ENCODE peak calls at places on chromosomes 12 and 14, in six cellular contexts. V, P, X, S, Q and T are unnamed samples.
A peak's percentile ranks its signal among the peaks of the same experiment; 100 is the strongest.

GRCh38 chr12:69758105-69758504 is 19.4 kb downstream of the RAB3IP start:
- DNase-seq in V (no peak), P (no peak), X (no peak), S (no peak), Q (no peak), T (no peak)

GRCh38 chr14:105853907-105854599 is 327.7 kb downstream of the TMEM121 start:
- DNase-seq in V (no peak), P (peak; percentile 12), X (no peak), S (no peak), Q (peak; percentile 5), T (no peak)

GRCh38 chr12:100427078-100427477 is 46.6 kb upstream of the NR1H4 start:
- DNase-seq in V (no peak), P (no peak), X (peak; percentile 89), S (no peak), Q (no peak), T (peak; percentile 90)

GRCh38 chr12:118850244-118850825 is 131.0 kb upstream of the SRRM4 start:
- DNase-seq in V (no peak), P (no peak), X (no peak), S (no peak), Q (no peak), T (no peak)

GRCh38 chr12:11807453-11807852 is 158.0 kb downstream of the ETV6 start:
- DNase-seq in V (no peak), P (no peak), X (no peak), S (no peak), Q (no peak), T (no peak)

GRCh38 chr12:51852404-51853137 is 4.1 kb upstream of the FIGNL2 start:
- DNase-seq in V (no peak), P (no peak), X (peak; percentile 46), S (no peak), Q (no peak), T (no peak)

GRCh38 chr12:92341333-92341691 is 195.7 kb upstream of the BTG1 start:
- DNase-seq in V (no peak), P (no peak), X (no peak), S (no peak), Q (no peak), T (no peak)

GRCh38 chr14:68616255-68616902 is 176.5 kb downstream of the ZFP36L1 start:
- DNase-seq in V (no peak), P (no peak), X (peak; percentile 59), S (no peak), Q (no peak), T (no peak)

GRCh38 chr12:58657175-58657574 is 263.1 kb downstream of the LRIG3 start:
- DNase-seq in V (no peak), P (no peak), X (no peak), S (no peak), Q (no peak), T (no peak)

GRCh38 chr14:28651148-28651547 is 115.4 kb upstream of the FOXG1 start:
- DNase-seq in V (no peak), P (no peak), X (peak; percentile 92), S (no peak), Q (no peak), T (peak; percentile 78)

GRCh38 chr12:29580971-29581370 is 83.5 kb upstream of the OVCH1 start:
- DNase-seq in V (no peak), P (no peak), X (no peak), S (no peak), Q (no peak), T (peak; percentile 53)

GRCh38 chr12:115485967-115486366 is 791.5 kb downstream of the MED13L start:
- DNase-seq in V (no peak), P (no peak), X (no peak), S (no peak), Q (no peak), T (peak; percentile 5)

GRCh38 chr12:58711968-58712367 is 208.3 kb downstream of the LRIG3 start:
- DNase-seq in V (no peak), P (no peak), X (peak; percentile 86), S (no peak), Q (no peak), T (peak; percentile 42)

GRCh38 chr12:40031965-40032364 is 73.9 kb downstream of the SLC2A13 start:
- DNase-seq in V (no peak), P (no peak), X (peak; percentile 5), S (no peak), Q (no peak), T (peak; percentile 21)

GRCh38 chr12:1629338-1630080 is 478 bp downstream of the WNT5B start:
- DNase-seq in V (no peak), P (peak; percentile 52), X (peak; percentile 15), S (no peak), Q (no peak), T (no peak)
- H3K4me3 ChIP-seq in V (peak overlapping the region; percentile 37), P (peak overlapping the region; percentile 42), X (peak overlapping the region; percentile 13), S (peak overlapping the region; percentile 51), Q (peak overlapping the region; percentile 72), T (peak overlapping the region; percentile 53)

GRCh38 chr14:56809262-56810215 is 740 bp downstream of the OTX2 start:
- DNase-seq in V (no peak), P (no peak), X (no peak), S (no peak), Q (no peak), T (no peak)
- H3K4me3 ChIP-seq in V (no peak overlapping the region), P (no peak overlapping the region), X (no peak overlapping the region), S (no peak overlapping the region), Q (peak overlapping the region; percentile 48), T (no peak overlapping the region)

GRCh38 chr14:95460647-95461478 is 55.6 kb downstream of the SYNE3 start:
- DNase-seq in V (peak; percentile 62), P (peak; percentile 58), X (peak; percentile 66), S (no peak), Q (no peak), T (peak; percentile 63)
- H3K4me3 ChIP-seq in V (no peak overlapping the region), P (no peak overlapping the region), X (no peak overlapping the region), S (no peak overlapping the region), Q (no peak overlapping the region), T (no peak overlapping the region)

DNA sequence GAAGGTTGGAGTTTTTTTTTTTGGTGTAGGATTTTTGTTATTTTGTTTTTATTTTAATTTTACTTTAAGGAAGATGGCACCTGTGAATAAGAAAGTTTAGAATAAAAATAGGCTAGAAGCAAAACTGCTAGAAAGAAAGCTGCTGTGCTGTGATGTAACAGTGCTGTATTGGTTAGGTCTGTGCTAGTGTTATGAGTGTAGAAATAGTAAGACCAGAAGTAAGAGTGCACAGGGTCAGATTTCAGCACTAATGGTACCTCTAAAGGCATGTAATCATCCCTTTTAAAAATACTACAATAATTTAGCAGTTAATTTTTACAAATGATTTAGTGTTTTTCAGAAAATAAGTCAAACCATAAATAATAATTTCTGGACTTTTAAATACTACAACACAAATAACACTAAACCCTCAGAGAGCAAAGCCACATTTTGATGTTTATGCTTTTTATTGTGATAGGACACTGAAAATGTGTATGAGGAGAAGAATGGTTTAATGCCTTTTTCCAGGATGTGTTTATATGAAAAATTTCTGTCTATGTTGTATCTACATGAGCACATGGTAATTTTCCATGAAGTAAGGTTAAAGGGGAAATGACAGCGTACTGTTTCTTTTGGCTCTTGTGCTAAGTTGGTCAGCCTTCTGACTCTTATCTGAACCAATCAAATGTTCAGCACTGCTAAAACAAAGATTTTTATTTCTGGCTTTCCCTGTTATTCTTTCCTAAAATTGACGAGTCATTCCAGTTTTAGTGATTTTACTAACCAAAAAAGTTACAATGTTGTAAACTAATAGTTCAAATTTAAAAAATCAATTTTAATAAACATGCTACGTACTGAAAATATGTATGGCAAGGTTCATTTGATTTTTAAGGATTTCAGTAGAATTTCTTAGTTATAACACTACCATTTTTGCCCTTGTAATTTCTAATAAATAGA is 96.1 kb downstream of the PPHLN1 start:
- DNase-seq in V (no peak), P (no peak), X (peak; percentile 85), S (no peak), Q (no peak), T (peak; percentile 89)
- H3K4me3 ChIP-seq in V (no peak overlapping the region), P (no peak overlapping the region), X (no peak overlapping the region), S (no peak overlapping the region), Q (no peak overlapping the region), T (no peak overlapping the region)